ENCODE peak calls at places on chromosome 7, in six cellular contexts. O is H4; I is LNCaP clone FGC; U is nucleus accumbens; B is CD4-positive, CD25-positive, alpha-beta regulatory T cell; W is neural crest cell. C is an unnamed sample.
A peak's percentile ranks its signal among the peaks of the same experiment; 100 is the strongest.

GRCh38 chr7:100965723-100966541 is 3.4 kb upstream of the MUC12 start:
- DNase-seq in O (peak; percentile 69), I (no peak), U (no peak), B (peak; percentile 48), W (peak; percentile 99), C (no peak)

GRCh38 chr7:20895563-20895962 is 108.9 kb upstream of the SP8 start:
- DNase-seq in O (peak; percentile 87), I (no peak), U (no peak), B (no peak), W (no peak), C (no peak)

GRCh38 chr7:46932266-46932655 is 649.6 kb downstream of the TNS3 start:
- DNase-seq in O (no peak), I (peak; percentile 72), U (no peak), B (no peak), W (no peak), C (no peak)

GRCh38 chr7:4845740-4846142 is 16.1 kb downstream of the PAPOLB start:
- DNase-seq in O (no peak), I (no peak), U (peak; percentile 26), B (no peak), W (no peak), C (no peak)

GRCh38 chr7:2807846-2808772 is 36.0 kb downstream of the GNA12 start:
- DNase-seq in O (no peak), I (no peak), U (no peak), B (no peak), W (no peak), C (no peak)

GRCh38 chr7:80249619-80250305 is 115.1 kb downstream of the GNAI1 start:
- DNase-seq in O (peak; percentile 75), I (no peak), U (peak; percentile 1), B (no peak), W (no peak), C (no peak)

GRCh38 chr7:100781255-100781654 is 46.1 kb downstream of the EPHB4 start:
- DNase-seq in O (no peak), I (no peak), U (no peak), B (no peak), W (no peak), C (no peak)

GRCh38 chr7:20089431-20089830 is 127.8 kb downstream of the MACC1 start:
- DNase-seq in O (no peak), I (no peak), U (no peak), B (no peak), W (no peak), C (no peak)

GRCh38 chr7:1127001-1127400 is 33.0 kb downstream of the ZFAND2A start:
- DNase-seq in O (no peak), I (no peak), U (no peak), B (no peak), W (no peak), C (no peak)

GRCh38 chr7:151381333-151382078 is 28.3 kb downstream of the WDR86 start:
- DNase-seq in O (no peak), I (no peak), U (no peak), B (peak; percentile 33), W (no peak), C (no peak)

GRCh38 chr7:81752318-81752714 is 17.5 kb downstream of the HGF start:
- DNase-seq in O (no peak), I (no peak), U (no peak), B (no peak), W (no peak), C (no peak)

GRCh38 chr7:139709460-139709859 is 68.3 kb downstream of the HIPK2 start:
- DNase-seq in O (no peak), I (no peak), U (no peak), B (no peak), W (no peak), C (no peak)

GRCh38 chr7:127252380-127252718 is 392 bp downstream of the GRM8 start:
- DNase-seq in O (no peak), I (no peak), U (no peak), B (no peak), W (peak; percentile 16), C (no peak)

GRCh38 chr7:37510043-37510634 is 61.5 kb upstream of the ELMO1 start:
- DNase-seq in O (peak; percentile 49), I (no peak), U (peak; percentile 19), B (no peak), W (no peak), C (no peak)

GRCh38 chr7:104552102-104552501 is 223.7 kb downstream of the LHFPL3 start:
- DNase-seq in O (peak; percentile 15), I (peak; percentile 19), U (no peak), B (no peak), W (peak; percentile 48), C (no peak)

GRCh38 chr7:36192050-36192824 is 39.2 kb downstream of the EEPD1 start:
- DNase-seq in O (peak; percentile 97), I (no peak), U (no peak), B (no peak), W (no peak), C (no peak)

GRCh38 chr7:74302745-74303221 is 13.6 kb downstream of the CLIP2 start:
- DNase-seq in O (no peak), I (no peak), U (peak; percentile 41), B (no peak), W (no peak), C (no peak)

GRCh38 chr7:83876593-83876992 is 227.7 kb upstream of the SEMA3E start:
- DNase-seq in O (no peak), I (no peak), U (no peak), B (no peak), W (no peak), C (no peak)

GRCh38 chr7:157769870-157770213 is 433.0 kb downstream of the DNAJB6 start:
- DNase-seq in O (no peak), I (no peak), U (peak; percentile 32), B (no peak), W (no peak), C (no peak)

GRCh38 chr7:65475734-65476319 is 102.2 kb downstream of the ZNF92 start:
- DNase-seq in O (no peak), I (no peak), U (no peak), B (no peak), W (no peak), C (no peak)

GRCh38 chr7:46129831-46130230 is 208.8 kb upstream of the IGFBP3 start:
- DNase-seq in O (no peak), I (no peak), U (no peak), B (no peak), W (no peak), C (no peak)

GRCh38 chr7:130881091-130881798 is 147.2 kb upstream of the KLF14 start:
- DNase-seq in O (no peak), I (no peak), U (peak; percentile 22), B (no peak), W (no peak), C (no peak)

GRCh38 chr7:74355091-74355490 is 65.9 kb downstream of the CLIP2 start:
- DNase-seq in O (peak; percentile 85), I (no peak), U (peak; percentile 8), B (no peak), W (no peak), C (peak; percentile 44)

GRCh38 chr7:94182066-94182465 is 177.9 kb upstream of the BET1 start:
- DNase-seq in O (peak; percentile 71), I (no peak), U (no peak), B (no peak), W (no peak), C (no peak)

GRCh38 chr7:19111474-19112143 is 5.8 kb downstream of the TWIST1 start:
- DNase-seq in O (no peak), I (no peak), U (no peak), B (no peak), W (no peak), C (no peak)

GRCh38 chr7:101550641-101551531 is 78.2 kb downstream of the MYL10 start:
- DNase-seq in O (no peak), I (no peak), U (no peak), B (no peak), W (peak; percentile 55), C (no peak)

GRCh38 chr7:38409524-38409923 is 136.1 kb upstream of the TARP start:
- DNase-seq in O (no peak), I (no peak), U (no peak), B (no peak), W (no peak), C (no peak)

GRCh38 chr7:17654940-17655339 is 285.4 kb downstream of the SNX13 start:
- DNase-seq in O (no peak), I (no peak), U (no peak), B (no peak), W (no peak), C (no peak)

GRCh38 chr7:151321341-151321740 is 20.3 kb upstream of the NUB1 start:
- DNase-seq in O (no peak), I (no peak), U (no peak), B (no peak), W (no peak), C (no peak)

GRCh38 chr7:52684388-52684787 is 351.0 kb upstream of the POM121L12 start:
- DNase-seq in O (no peak), I (no peak), U (no peak), B (no peak), W (no peak), C (no peak)

GRCh38 chr7:65809259-65809981 is 63.5 kb upstream of the VKORC1L1 start:
- DNase-seq in O (no peak), I (no peak), U (no peak), B (no peak), W (no peak), C (no peak)

GRCh38 chr7:115635367-115635766 is 395.2 kb downstream of the TFEC start:
- DNase-seq in O (no peak), I (no peak), U (no peak), B (no peak), W (no peak), C (no peak)

GRCh38 chr7:136687693-136688322 is 180.6 kb upstream of the CHRM2 start:
- DNase-seq in O (peak; percentile 60), I (peak; percentile 13), U (no peak), B (no peak), W (peak; percentile 14), C (no peak)